ENCODE peak calls at places on chromosome 6, in seven cellular contexts. H is nephron progenitor cell, R is glutamatergic neuron, U is BJ, I is psoas muscle, F is omental fat pad, O is Calu3. N is an unnamed sample.

GRCh38 chr6:130207979-130208649 is 14.6 kb downstream of the SAMD3 start:
- DNase-seq in H (no peak), I (no peak), F (no peak), O (no peak), U (no peak), R (no peak), N (no peak)

GRCh38 chr6:124057448-124057847 is 253.8 kb downstream of the NKAIN2 start:
- DNase-seq in R (no peak), F (no peak), O (no peak), H (no peak), U (no peak), I (no peak), N (no peak)

GRCh38 chr6:150685860-150686259 is 86.2 kb downstream of the PLEKHG1 start:
- DNase-seq in F (no peak), R (peak), O (peak), H (peak), U (no peak), I (no peak), N (no peak)

GRCh38 chr6:44667226-44667625 is 279.7 kb downstream of the CDC5L start:
- DNase-seq in F (no peak), O (no peak), R (no peak), U (peak), H (no peak), I (no peak), N (no peak)

GRCh38 chr6:52143551-52143950 is 42.6 kb upstream of the IL17A start:
- DNase-seq in O (no peak), H (no peak), R (no peak), F (no peak), I (no peak), U (no peak), N (no peak)

GRCh38 chr6:138593100-138593877 is 94.0 kb upstream of the NHSL1 start:
- DNase-seq in F (no peak), R (no peak), I (peak), U (peak), H (no peak), O (peak), N (no peak)

GRCh38 chr6:41587223-41587879 is 41.2 kb downstream of the FOXP4 start:
- DNase-seq in H (peak), F (no peak), I (no peak), R (peak), O (no peak), U (no peak), N (no peak)

GRCh38 chr6:18122128-18123093 is at the start of gene NHLRC1:
- DNase-seq in I (peak), R (peak), H (peak), F (peak), U (peak), O (peak), N (peak)

GRCh38 chr6:27133281-27134227 is 113.9 kb upstream of the PRSS16 start:
- DNase-seq in F (no peak), R (peak), U (no peak), I (peak), O (peak), H (peak), N (peak)

GRCh38 chr6:162187168-162187935 is 540.2 kb downstream of the PRKN start:
- DNase-seq in I (no peak), F (no peak), R (no peak), U (no peak), O (no peak), H (no peak), N (no peak)

GRCh38 chr6:26126394-26127221 is 39.4 kb downstream of the HFE start:
- DNase-seq in H (no peak), R (no peak), I (no peak), F (no peak), O (peak), U (no peak), N (no peak)

GRCh38 chr6:224350-224749 is 67.9 kb upstream of the DUSP22 start:
- DNase-seq in O (no peak), U (no peak), I (no peak), R (no peak), H (no peak), F (no peak), N (no peak)

GRCh38 chr6:16153451-16153850 is 24.6 kb downstream of the MYLIP start:
- DNase-seq in O (no peak), R (no peak), U (no peak), I (no peak), F (no peak), H (no peak), N (no peak)

GRCh38 chr6:139373154-139373927 is 1.1 kb downstream of the CITED2 start:
- DNase-seq in F (no peak), R (peak), O (peak), U (no peak), I (peak), H (peak), N (peak)

GRCh38 chr6:164532546-164533362 is 776.7 kb downstream of the C6orf118 start:
- DNase-seq in O (no peak), H (peak), R (no peak), U (no peak), I (no peak), F (no peak), N (no peak)

GRCh38 chr6:170093658-170094596 is 197.0 kb downstream of the DLL1 start:
- DNase-seq in I (no peak), F (peak), O (no peak), R (no peak), U (no peak), H (no peak), N (no peak)

GRCh38 chr6:30940361-30941001 is at the start of gene MUCL3:
- DNase-seq in U (no peak), H (no peak), F (no peak), R (no peak), O (no peak), I (no peak), N (no peak)

GRCh38 chr6:168585441-168585840 is 144.5 kb downstream of the SMOC2 start:
- DNase-seq in O (no peak), I (no peak), U (no peak), H (no peak), R (no peak), F (no peak), N (no peak)

GRCh38 chr6:158110986-158111385 is 57.1 kb downstream of the SERAC1 start:
- DNase-seq in R (no peak), O (no peak), U (no peak), F (no peak), H (no peak), I (no peak), N (no peak)

GRCh38 chr6:143000771-143001170 is 55.8 kb upstream of the HIVEP2 start:
- DNase-seq in O (no peak), U (no peak), H (no peak), R (no peak), I (no peak), F (no peak), N (peak)

GRCh38 chr6:3230275-3231212 is 3.1 kb upstream of the TUBB2B start:
- DNase-seq in H (peak), U (no peak), R (peak), I (no peak), F (no peak), O (no peak), N (peak)

GRCh38 chr6:170438402-170438753 is 114.7 kb downstream of the PSMB1 start:
- DNase-seq in U (peak), O (peak), I (peak), R (peak), H (peak), F (peak), N (peak)

GRCh38 chr6:166707045-166707444 is 80.0 kb upstream of the RPS6KA2 start:
- DNase-seq in U (no peak), R (peak), H (peak), I (peak), F (no peak), O (peak), N (peak)

GRCh38 chr6:33428219-33428890 is 8.5 kb downstream of the SYNGAP1 start:
- DNase-seq in O (peak), F (no peak), I (no peak), H (no peak), U (no peak), R (no peak), N (no peak)
- TF ChIP-seq CTCF in O (peak), F (no peak), I (no peak), H (no peak), U (peak), R (peak), N (peak)

GRCh38 chr6:84762220-84762940 is 2.0 kb downstream of the TBX18 start:
- DNase-seq in O (peak), U (no peak), H (peak), I (no peak), F (no peak), R (peak), N (no peak)
- TF ChIP-seq CTCF in O (no peak), U (peak), H (no peak), I (no peak), F (no peak), R (no peak), N (peak)

DNA sequence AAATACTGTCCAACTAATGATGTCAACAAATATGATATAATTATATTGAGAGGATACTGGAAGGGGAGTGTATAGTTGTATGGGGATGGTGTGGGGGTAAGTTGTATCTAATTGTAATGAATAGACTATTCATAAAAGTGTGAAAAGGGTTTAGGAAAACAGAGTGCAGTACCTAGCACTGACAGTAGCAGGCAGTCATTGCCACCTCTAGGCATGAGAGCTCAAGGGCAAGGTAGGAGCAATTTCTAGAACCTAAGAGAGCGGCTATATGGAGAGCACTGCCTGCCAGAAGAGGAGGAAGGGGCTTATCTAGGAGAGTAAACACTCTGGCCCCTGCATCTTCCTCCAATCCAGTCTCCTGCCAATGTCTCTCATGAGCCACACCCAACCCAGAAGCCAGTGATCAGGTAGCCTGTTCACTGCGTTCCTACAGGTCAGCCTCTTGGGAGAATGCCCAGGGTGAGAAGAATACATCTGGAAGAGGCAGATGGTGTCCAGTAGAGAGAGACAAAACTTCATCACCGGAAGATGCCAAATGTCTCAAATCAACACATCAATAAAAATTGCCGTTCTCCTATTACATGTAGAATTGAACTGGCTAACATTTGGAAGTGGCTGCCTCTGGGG is 200.0 kb downstream of the LY86 start:
- DNase-seq in H (no peak), I (no peak), O (no peak), U (no peak), F (no peak), R (no peak), N (no peak)
- TF ChIP-seq CTCF in H (peak), I (peak), O (no peak), U (peak), F (no peak), R (peak), N (peak)

DNA sequence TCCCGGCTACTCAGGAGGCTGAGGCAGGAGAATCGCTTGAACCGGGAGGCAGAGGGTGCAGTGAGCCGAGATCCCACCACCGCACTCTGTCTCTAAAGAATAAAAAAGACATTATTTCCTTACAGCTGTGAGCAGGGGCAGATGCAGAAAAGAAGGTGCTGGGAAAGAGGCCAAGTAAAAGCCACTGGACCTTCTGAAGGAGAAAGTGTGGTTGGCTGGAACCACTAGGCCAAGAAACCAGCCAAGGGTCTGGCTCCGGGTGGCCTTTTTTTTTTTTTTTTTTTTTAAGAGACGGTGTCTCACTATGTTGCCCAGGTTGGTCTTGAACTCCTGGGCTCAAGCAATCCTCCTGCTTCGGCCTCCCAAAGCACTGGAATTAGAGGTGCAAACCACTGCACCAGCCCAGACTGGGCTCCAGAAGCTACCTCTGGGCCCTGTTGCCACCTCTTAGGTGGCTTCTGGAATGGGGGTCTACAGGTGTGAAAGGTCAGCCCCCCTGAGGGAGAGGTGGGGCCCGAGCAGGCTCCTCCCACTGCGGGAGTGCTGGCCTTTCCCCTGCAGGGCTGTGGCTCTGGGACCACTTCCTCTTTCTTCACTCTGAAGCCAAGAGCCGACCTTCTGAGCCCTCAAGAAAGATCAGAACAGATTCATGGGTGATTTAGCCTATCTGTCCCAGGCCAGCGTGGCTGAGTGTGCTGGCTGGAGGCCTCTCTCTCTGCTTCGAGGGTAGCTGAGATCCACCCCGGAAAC is at the start of gene FGD2:
- DNase-seq in O (no peak), R (no peak), F (no peak), H (no peak), U (no peak), I (no peak), N (no peak)
- TF ChIP-seq CTCF in O (no peak), R (no peak), F (no peak), H (no peak), U (no peak), I (no peak), N (no peak)

GRCh38 chr6:108497883-108498282 is 62.8 kb upstream of the FOXO3 start:
- DNase-seq in F (no peak), I (no peak), U (no peak), H (peak), R (peak), O (peak), N (peak)
- TF ChIP-seq CTCF in F (no peak), I (no peak), U (peak), H (peak), R (peak), O (peak), N (peak)